ENCODE peak calls at places on chromosomes 6 and 20, in six cellular contexts. One of them, this sample, is unnamed.

GRCh38 chr6:36938536-36938935 is 16.0 kb upstream of the PI16 start:
- DNase-seq in spleen: no peak
- DNase-seq in A549: no peak
- DNase-seq in breast epithelium: no peak
- DNase-seq in right lobe of liver: no peak
- DNase-seq in heart left ventricle: no peak
- DNase-seq in this sample: no peak

GRCh38 chr6:146620655-146621054 is 21.9 kb downstream of the ADGB start:
- DNase-seq in spleen: no peak
- DNase-seq in A549: no peak
- DNase-seq in breast epithelium: no peak
- DNase-seq in right lobe of liver: no peak
- DNase-seq in heart left ventricle: no peak
- DNase-seq in this sample: no peak

GRCh38 chr20:17502105-17502504 is 29.1 kb downstream of the BFSP1 start:
- DNase-seq in spleen: no peak
- DNase-seq in A549: no peak
- DNase-seq in breast epithelium: no peak
- DNase-seq in right lobe of liver: no peak
- DNase-seq in heart left ventricle: no peak
- DNase-seq in this sample: peak

GRCh38 chr20:2042400-2042799 is 48.5 kb upstream of the PDYN start:
- DNase-seq in spleen: no peak
- DNase-seq in A549: no peak
- DNase-seq in breast epithelium: no peak
- DNase-seq in right lobe of liver: no peak
- DNase-seq in heart left ventricle: no peak
- DNase-seq in this sample: no peak

GRCh38 chr20:36179170-36179945 is 24.8 kb downstream of the EPB41L1 start:
- DNase-seq in spleen: no peak
- DNase-seq in A549: no peak
- DNase-seq in breast epithelium: no peak
- DNase-seq in right lobe of liver: no peak
- DNase-seq in heart left ventricle: no peak
- DNase-seq in this sample: no peak

GRCh38 chr20:38043512-38044300 is 10.2 kb downstream of the RPRD1B start:
- DNase-seq in spleen: no peak
- DNase-seq in A549: peak
- DNase-seq in breast epithelium: no peak
- DNase-seq in right lobe of liver: no peak
- DNase-seq in heart left ventricle: no peak
- DNase-seq in this sample: no peak

GRCh38 chr6:29678114-29678513 is 2.8 kb downstream of the ZFP57 start:
- DNase-seq in spleen: no peak
- DNase-seq in A549: no peak
- DNase-seq in breast epithelium: no peak
- DNase-seq in right lobe of liver: no peak
- DNase-seq in heart left ventricle: no peak
- DNase-seq in this sample: no peak

GRCh38 chr6:1415416-1416063 is 26.2 kb downstream of the FOXF2 start:
- DNase-seq in spleen: no peak
- DNase-seq in A549: no peak
- DNase-seq in breast epithelium: no peak
- DNase-seq in right lobe of liver: no peak
- DNase-seq in heart left ventricle: no peak
- DNase-seq in this sample: peak

GRCh38 chr6:37103169-37104039 is 66.5 kb upstream of the PIM1 start:
- DNase-seq in spleen: peak
- DNase-seq in A549: peak
- DNase-seq in breast epithelium: no peak
- DNase-seq in right lobe of liver: peak
- DNase-seq in heart left ventricle: peak
- DNase-seq in this sample: peak

GRCh38 chr6:115601509-115601908 is 459.2 kb downstream of the FRK start:
- DNase-seq in spleen: no peak
- DNase-seq in A549: no peak
- DNase-seq in breast epithelium: no peak
- DNase-seq in right lobe of liver: no peak
- DNase-seq in heart left ventricle: no peak
- DNase-seq in this sample: no peak

GRCh38 chr6:96727144-96727543 is 110.1 kb downstream of the GPR63 start:
- DNase-seq in spleen: no peak
- DNase-seq in A549: no peak
- DNase-seq in breast epithelium: no peak
- DNase-seq in right lobe of liver: no peak
- DNase-seq in heart left ventricle: no peak
- DNase-seq in this sample: no peak

GRCh38 chr6:112223070-112223861 is 31.1 kb downstream of the LAMA4 start:
- DNase-seq in spleen: no peak
- DNase-seq in A549: no peak
- DNase-seq in breast epithelium: no peak
- DNase-seq in right lobe of liver: no peak
- DNase-seq in heart left ventricle: no peak
- DNase-seq in this sample: no peak

GRCh38 chr20:39282619-39283092 is 320.5 kb downstream of the DHX35 start:
- DNase-seq in spleen: no peak
- DNase-seq in A549: no peak
- DNase-seq in breast epithelium: no peak
- DNase-seq in right lobe of liver: no peak
- DNase-seq in heart left ventricle: no peak
- DNase-seq in this sample: peak

GRCh38 chr6:10414766-10415592 is at the start of gene TFAP2A:
- DNase-seq in spleen: no peak
- DNase-seq in A549: peak
- DNase-seq in breast epithelium: peak
- DNase-seq in right lobe of liver: no peak
- DNase-seq in heart left ventricle: no peak
- DNase-seq in this sample: no peak

GRCh38 chr20:63751471-63752271 is 12.1 kb downstream of the SLC2A4RG start:
- DNase-seq in spleen: no peak
- DNase-seq in A549: no peak
- DNase-seq in breast epithelium: no peak
- DNase-seq in right lobe of liver: no peak
- DNase-seq in heart left ventricle: no peak
- DNase-seq in this sample: no peak

GRCh38 chr20:58277578-58278344 is 31.8 kb upstream of the RAB22A start:
- DNase-seq in spleen: no peak
- DNase-seq in A549: no peak
- DNase-seq in breast epithelium: no peak
- DNase-seq in right lobe of liver: no peak
- DNase-seq in heart left ventricle: no peak
- DNase-seq in this sample: no peak

GRCh38 chr6:49852975-49853374 is 13.4 kb downstream of the CRISP1 start:
- DNase-seq in spleen: no peak
- DNase-seq in A549: peak
- DNase-seq in breast epithelium: no peak
- DNase-seq in right lobe of liver: no peak
- DNase-seq in heart left ventricle: no peak
- DNase-seq in this sample: no peak

GRCh38 chr6:154448448-154449096 is 61.9 kb downstream of the CNKSR3 start:
- DNase-seq in spleen: no peak
- DNase-seq in A549: no peak
- DNase-seq in breast epithelium: no peak
- DNase-seq in right lobe of liver: no peak
- DNase-seq in heart left ventricle: peak
- DNase-seq in this sample: no peak

GRCh38 chr6:6649824-6650349 is 61.4 kb downstream of the LY86 start:
- DNase-seq in spleen: no peak
- DNase-seq in A549: no peak
- DNase-seq in breast epithelium: no peak
- DNase-seq in right lobe of liver: no peak
- DNase-seq in heart left ventricle: no peak
- DNase-seq in this sample: no peak

GRCh38 chr6:5475779-5476178 is 214.5 kb downstream of the FARS2 start:
- DNase-seq in spleen: no peak
- DNase-seq in A549: no peak
- DNase-seq in breast epithelium: no peak
- DNase-seq in right lobe of liver: no peak
- DNase-seq in heart left ventricle: no peak
- DNase-seq in this sample: no peak

GRCh38 chr20:29741594-29741893 is 1515.9 kb upstream of the DEFB115 start:
- DNase-seq in spleen: no peak
- DNase-seq in A549: no peak
- DNase-seq in breast epithelium: no peak
- DNase-seq in right lobe of liver: no peak
- DNase-seq in heart left ventricle: no peak
- DNase-seq in this sample: no peak

GRCh38 chr6:3970097-3970496 is 108.8 kb downstream of the FAM217A start:
- DNase-seq in spleen: no peak
- DNase-seq in A549: no peak
- DNase-seq in breast epithelium: no peak
- DNase-seq in right lobe of liver: no peak
- DNase-seq in heart left ventricle: no peak
- DNase-seq in this sample: no peak

DNA sequence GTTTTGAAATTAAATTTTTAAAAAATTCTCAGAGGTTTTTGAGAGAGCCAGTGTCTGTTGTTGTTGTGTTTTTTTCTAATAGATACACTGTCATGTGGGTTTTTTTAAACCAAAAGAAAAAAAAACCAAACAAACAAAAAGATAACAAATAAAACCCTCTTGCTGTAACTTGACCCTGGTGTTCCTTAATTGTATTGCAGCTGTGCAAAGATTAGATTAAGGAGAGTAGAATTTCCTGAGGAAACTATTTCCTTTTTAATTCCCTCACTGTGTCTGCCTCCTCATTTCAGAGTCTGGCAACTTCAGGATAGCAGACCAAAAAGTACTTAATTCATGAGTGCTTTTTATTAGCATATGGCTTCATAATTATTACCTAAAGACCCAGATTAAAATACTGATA is 281.9 kb downstream of the EPM2A start:
- DNase-seq in spleen: no peak
- DNase-seq in A549: no peak
- DNase-seq in breast epithelium: no peak
- DNase-seq in right lobe of liver: no peak
- DNase-seq in heart left ventricle: no peak
- DNase-seq in this sample: no peak
- TF ChIP-seq CTCF in spleen: no peak
- TF ChIP-seq CTCF in A549: no peak
- TF ChIP-seq CTCF in breast epithelium: no peak
- TF ChIP-seq CTCF in right lobe of liver: no peak
- TF ChIP-seq CTCF in heart left ventricle: no peak
- TF ChIP-seq CTCF in this sample: no peak

GRCh38 chr6:33208089-33208967 is at the start of gene RING1:
- DNase-seq in spleen: peak
- DNase-seq in A549: peak
- DNase-seq in breast epithelium: peak
- DNase-seq in right lobe of liver: peak
- DNase-seq in heart left ventricle: peak
- DNase-seq in this sample: peak
- TF ChIP-seq POLR2A in spleen: peak
- TF ChIP-seq POLR2A in A549: peak
- TF ChIP-seq POLR2A in breast epithelium: peak
- TF ChIP-seq POLR2A in right lobe of liver: peak
- TF ChIP-seq POLR2A in heart left ventricle: peak
- TF ChIP-seq POLR2A in this sample: no peak

DNA sequence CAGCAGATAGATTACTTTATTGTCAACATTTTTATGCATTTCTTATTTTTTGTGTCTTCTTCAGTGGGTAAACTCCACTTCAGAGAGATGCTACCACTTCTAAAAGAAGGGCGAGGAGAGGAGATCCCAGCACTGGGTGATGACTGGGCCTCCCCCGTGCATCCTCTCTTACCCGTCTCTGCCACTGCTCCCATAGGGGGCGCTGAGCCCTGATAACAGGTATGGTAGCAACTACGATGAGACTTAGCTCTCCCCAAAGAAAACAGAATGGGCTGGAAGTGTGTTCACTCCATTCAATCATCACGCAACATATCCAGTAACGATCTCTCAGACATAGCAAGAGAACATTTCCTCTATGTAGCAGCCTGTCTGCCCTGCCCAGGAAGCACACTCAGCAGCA is 533.3 kb upstream of the CDH4 start:
- DNase-seq in spleen: no peak
- DNase-seq in A549: no peak
- DNase-seq in breast epithelium: no peak
- DNase-seq in right lobe of liver: no peak
- DNase-seq in heart left ventricle: no peak
- DNase-seq in this sample: no peak
- TF ChIP-seq CTCF in spleen: no peak
- TF ChIP-seq CTCF in A549: no peak
- TF ChIP-seq CTCF in breast epithelium: no peak
- TF ChIP-seq CTCF in right lobe of liver: no peak
- TF ChIP-seq CTCF in heart left ventricle: no peak
- TF ChIP-seq CTCF in this sample: no peak

GRCh38 chr6:158471339-158471738 is 88.6 kb upstream of the TMEM181 start:
- DNase-seq in spleen: no peak
- DNase-seq in A549: no peak
- DNase-seq in breast epithelium: no peak
- DNase-seq in right lobe of liver: no peak
- DNase-seq in heart left ventricle: no peak
- DNase-seq in this sample: no peak

GRCh38 chr6:158476389-158476788 is 83.5 kb upstream of the TMEM181 start:
- DNase-seq in spleen: no peak
- DNase-seq in A549: no peak
- DNase-seq in breast epithelium: no peak
- DNase-seq in right lobe of liver: no peak
- DNase-seq in heart left ventricle: no peak
- DNase-seq in this sample: no peak

GRCh38 chr6:158472453-158472852 is 87.4 kb upstream of the TMEM181 start:
- DNase-seq in spleen: no peak
- DNase-seq in A549: no peak
- DNase-seq in breast epithelium: no peak
- DNase-seq in right lobe of liver: no peak
- DNase-seq in heart left ventricle: no peak
- DNase-seq in this sample: no peak

GRCh38 chr6:158474961-158475343 is 84.9 kb upstream of the TMEM181 start:
- DNase-seq in spleen: no peak
- DNase-seq in A549: peak
- DNase-seq in breast epithelium: no peak
- DNase-seq in right lobe of liver: no peak
- DNase-seq in heart left ventricle: no peak
- DNase-seq in this sample: no peak

DNA sequence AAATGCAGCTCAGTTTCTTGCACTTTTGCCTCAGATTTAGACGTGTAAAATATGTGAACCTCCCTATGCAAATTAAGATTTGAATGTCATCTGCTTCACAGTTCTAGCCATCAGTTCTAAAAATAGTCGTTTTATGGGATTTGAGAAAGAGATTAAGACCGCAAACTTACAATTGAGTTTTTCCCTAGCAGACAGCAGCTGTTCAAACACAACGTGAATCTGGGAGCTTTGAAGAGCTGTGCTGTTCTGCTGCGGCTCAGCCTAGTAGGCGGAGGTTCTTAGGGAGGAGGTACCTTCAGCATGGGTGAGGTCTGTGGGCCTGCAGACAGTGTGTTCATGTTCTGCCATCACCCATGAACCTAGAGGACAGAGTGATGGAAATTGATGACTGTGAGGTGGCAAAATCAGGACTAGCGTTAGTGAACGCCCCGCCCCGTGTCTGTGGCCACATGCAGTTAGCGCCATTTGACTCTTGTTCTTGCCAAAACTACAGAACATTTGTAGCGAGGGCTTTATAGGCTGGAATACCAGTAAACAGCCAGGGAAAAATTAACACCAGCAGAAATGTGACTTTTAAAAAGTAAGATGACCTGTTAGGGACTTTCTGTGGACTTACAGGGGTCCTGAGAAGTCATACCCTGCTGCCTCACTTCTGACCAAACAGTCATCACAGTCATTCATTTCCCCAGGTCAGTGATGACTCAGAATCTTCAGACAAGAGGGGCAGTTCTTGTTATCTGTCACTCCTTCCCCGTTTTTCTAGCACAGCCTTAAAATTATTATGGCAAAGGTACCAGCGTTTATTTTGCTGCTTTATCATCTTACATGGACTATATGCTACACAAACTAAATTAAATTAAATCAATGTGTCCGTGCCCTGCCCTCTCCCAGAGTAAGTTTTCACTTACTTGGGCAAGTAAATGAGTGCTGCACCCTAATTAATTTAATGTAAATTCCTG is 84.3 kb upstream of the TMEM181 start:
- DNase-seq in spleen: no peak
- DNase-seq in A549: peak
- DNase-seq in breast epithelium: no peak
- DNase-seq in right lobe of liver: no peak
- DNase-seq in heart left ventricle: peak
- DNase-seq in this sample: peak
- TF ChIP-seq POLR2A in spleen: no peak
- TF ChIP-seq POLR2A in A549: no peak
- TF ChIP-seq POLR2A in breast epithelium: no peak
- TF ChIP-seq POLR2A in right lobe of liver: no peak
- TF ChIP-seq POLR2A in heart left ventricle: no peak
- TF ChIP-seq POLR2A in this sample: no peak

This sample was measured in lower leg skin.